ENCODE peak calls at places on chromosomes 16 and 17, in nine cellular contexts. One of them, this sample, is unnamed.

GRCh38 chr17:51711581-51711980 is 446.9 kb downstream of the CA10 start:
- DNase-seq in heart left ventricle: no peak
- DNase-seq in hepatocyte: no peak
- DNase-seq in neural progenitor cell: peak; percentile 28
- DNase-seq in CD8-positive, alpha-beta memory T cell: no peak
- DNase-seq in mesendoderm: peak; percentile 40
- DNase-seq in CD8-positive, alpha-beta T cell: no peak
- DNase-seq in heart right ventricle: no peak
- DNase-seq in Peyer's patch: no peak
- DNase-seq in this sample: no peak

GRCh38 chr17:49577651-49577935 is 1.9 kb downstream of the NXPH3 start:
- DNase-seq in heart left ventricle: no peak
- DNase-seq in CD8-positive, alpha-beta memory T cell: no peak
- DNase-seq in heart right ventricle: no peak
- DNase-seq in CD8-positive, alpha-beta T cell: no peak
- DNase-seq in Peyer's patch: no peak
- DNase-seq in mesendoderm: no peak
- DNase-seq in hepatocyte: no peak
- DNase-seq in neural progenitor cell: no peak
- DNase-seq in this sample: no peak

GRCh38 chr16:30780549-30780948 is 6.5 kb downstream of the ZNF629 start:
- DNase-seq in neural progenitor cell: no peak
- DNase-seq in CD8-positive, alpha-beta T cell: no peak
- DNase-seq in mesendoderm: no peak
- DNase-seq in hepatocyte: no peak
- DNase-seq in heart left ventricle: no peak
- DNase-seq in Peyer's patch: no peak
- DNase-seq in heart right ventricle: no peak
- DNase-seq in CD8-positive, alpha-beta memory T cell: no peak
- DNase-seq in this sample: no peak

GRCh38 chr16:26987631-26988030 is 79.1 kb upstream of the C16orf82 start:
- DNase-seq in Peyer's patch: no peak
- DNase-seq in hepatocyte: no peak
- DNase-seq in heart left ventricle: no peak
- DNase-seq in CD8-positive, alpha-beta memory T cell: no peak
- DNase-seq in mesendoderm: no peak
- DNase-seq in heart right ventricle: no peak
- DNase-seq in CD8-positive, alpha-beta T cell: no peak
- DNase-seq in neural progenitor cell: no peak
- DNase-seq in this sample: no peak

GRCh38 chr17:48555183-48555615 is 10.3 kb upstream of the HOXB2 start:
- DNase-seq in mesendoderm: no peak
- DNase-seq in CD8-positive, alpha-beta memory T cell: no peak
- DNase-seq in neural progenitor cell: no peak
- DNase-seq in Peyer's patch: no peak
- DNase-seq in heart left ventricle: no peak
- DNase-seq in heart right ventricle: no peak
- DNase-seq in CD8-positive, alpha-beta T cell: no peak
- DNase-seq in hepatocyte: peak; percentile 85
- DNase-seq in this sample: no peak

GRCh38 chr17:77493238-77493812 is 352.6 kb downstream of the SEC14L1 start:
- DNase-seq in heart right ventricle: no peak
- DNase-seq in CD8-positive, alpha-beta memory T cell: no peak
- DNase-seq in Peyer's patch: no peak
- DNase-seq in mesendoderm: no peak
- DNase-seq in hepatocyte: no peak
- DNase-seq in CD8-positive, alpha-beta T cell: no peak
- DNase-seq in heart left ventricle: peak; percentile 28
- DNase-seq in neural progenitor cell: peak; percentile 59
- DNase-seq in this sample: peak; percentile 47

GRCh38 chr17:39665642-39666221 is 583 bp downstream of the TCAP start:
- DNase-seq in mesendoderm: no peak
- DNase-seq in CD8-positive, alpha-beta memory T cell: no peak
- DNase-seq in Peyer's patch: no peak
- DNase-seq in hepatocyte: no peak
- DNase-seq in heart right ventricle: no peak
- DNase-seq in heart left ventricle: peak; percentile 64
- DNase-seq in neural progenitor cell: peak; percentile 60
- DNase-seq in CD8-positive, alpha-beta T cell: no peak
- DNase-seq in this sample: no peak

GRCh38 chr17:77602062-77602746 is 356.3 kb upstream of the TNRC6C start:
- DNase-seq in heart right ventricle: peak; percentile 80
- DNase-seq in neural progenitor cell: no peak
- DNase-seq in hepatocyte: peak; percentile 58
- DNase-seq in CD8-positive, alpha-beta T cell: no peak
- DNase-seq in CD8-positive, alpha-beta memory T cell: no peak
- DNase-seq in heart left ventricle: peak; percentile 90
- DNase-seq in mesendoderm: no peak
- DNase-seq in Peyer's patch: no peak
- DNase-seq in this sample: no peak

GRCh38 chr17:35546489-35546888 is 9.0 kb upstream of the SLFN12L start:
- DNase-seq in Peyer's patch: no peak
- DNase-seq in neural progenitor cell: no peak
- DNase-seq in CD8-positive, alpha-beta T cell: no peak
- DNase-seq in hepatocyte: no peak
- DNase-seq in heart left ventricle: no peak
- DNase-seq in CD8-positive, alpha-beta memory T cell: no peak
- DNase-seq in mesendoderm: no peak
- DNase-seq in heart right ventricle: no peak
- DNase-seq in this sample: no peak

GRCh38 chr17:52410781-52411180 is 252.3 kb upstream of the CA10 start:
- DNase-seq in mesendoderm: no peak
- DNase-seq in CD8-positive, alpha-beta T cell: no peak
- DNase-seq in heart right ventricle: no peak
- DNase-seq in hepatocyte: peak; percentile 13
- DNase-seq in CD8-positive, alpha-beta memory T cell: no peak
- DNase-seq in neural progenitor cell: no peak
- DNase-seq in heart left ventricle: no peak
- DNase-seq in Peyer's patch: no peak
- DNase-seq in this sample: no peak

GRCh38 chr16:87434146-87434667 is 42.1 kb downstream of the MAP1LC3B start:
- DNase-seq in heart left ventricle: no peak
- DNase-seq in heart right ventricle: no peak
- DNase-seq in mesendoderm: no peak
- DNase-seq in Peyer's patch: no peak
- DNase-seq in CD8-positive, alpha-beta T cell: no peak
- DNase-seq in neural progenitor cell: no peak
- DNase-seq in hepatocyte: no peak
- DNase-seq in CD8-positive, alpha-beta memory T cell: no peak
- DNase-seq in this sample: no peak

GRCh38 chr16:88487920-88488842 is 35.1 kb downstream of the ZFPM1 start:
- DNase-seq in hepatocyte: peak; percentile 92
- DNase-seq in heart right ventricle: no peak
- DNase-seq in neural progenitor cell: no peak
- DNase-seq in heart left ventricle: no peak
- DNase-seq in CD8-positive, alpha-beta T cell: no peak
- DNase-seq in mesendoderm: no peak
- DNase-seq in Peyer's patch: no peak
- DNase-seq in CD8-positive, alpha-beta memory T cell: no peak
- DNase-seq in this sample: no peak

GRCh38 chr17:62987136-62987535 is 21.1 kb downstream of the TANC2 start:
- DNase-seq in mesendoderm: peak; percentile 9
- DNase-seq in CD8-positive, alpha-beta T cell: no peak
- DNase-seq in Peyer's patch: no peak
- DNase-seq in hepatocyte: no peak
- DNase-seq in CD8-positive, alpha-beta memory T cell: no peak
- DNase-seq in heart right ventricle: no peak
- DNase-seq in heart left ventricle: no peak
- DNase-seq in neural progenitor cell: peak; percentile 15
- DNase-seq in this sample: no peak

GRCh38 chr17:57708401-57708800 is 36.7 kb downstream of the CCDC182 start:
- DNase-seq in heart right ventricle: peak; percentile 22
- DNase-seq in heart left ventricle: no peak
- DNase-seq in CD8-positive, alpha-beta memory T cell: no peak
- DNase-seq in CD8-positive, alpha-beta T cell: no peak
- DNase-seq in mesendoderm: peak; percentile 43
- DNase-seq in hepatocyte: no peak
- DNase-seq in Peyer's patch: no peak
- DNase-seq in neural progenitor cell: no peak
- DNase-seq in this sample: no peak

GRCh38 chr17:59331929-59332889 is 754 bp downstream of the YPEL2 start:
- DNase-seq in hepatocyte: peak; percentile 58
- DNase-seq in mesendoderm: peak; percentile 58
- DNase-seq in heart left ventricle: peak; percentile 78
- DNase-seq in CD8-positive, alpha-beta memory T cell: peak; percentile 7
- DNase-seq in Peyer's patch: peak; percentile 44
- DNase-seq in CD8-positive, alpha-beta T cell: peak; percentile 14
- DNase-seq in heart right ventricle: peak; percentile 65
- DNase-seq in neural progenitor cell: peak; percentile 58
- DNase-seq in this sample: peak; percentile 73

GRCh38 chr17:59331129-59331928 is at the start of gene YPEL2:
- DNase-seq in neural progenitor cell: peak; percentile 99
- DNase-seq in heart left ventricle: peak; percentile 98
- DNase-seq in CD8-positive, alpha-beta memory T cell: peak; percentile 79
- DNase-seq in Peyer's patch: peak; percentile 95
- DNase-seq in hepatocyte: peak; percentile 97
- DNase-seq in heart right ventricle: peak; percentile 98
- DNase-seq in mesendoderm: peak; percentile 99
- DNase-seq in CD8-positive, alpha-beta T cell: peak; percentile 80
- DNase-seq in this sample: peak; percentile 97

GRCh38 chr17:59328534-59329095 is 2.8 kb upstream of the YPEL2 start:
- DNase-seq in heart right ventricle: no peak
- DNase-seq in mesendoderm: no peak
- DNase-seq in neural progenitor cell: no peak
- DNase-seq in hepatocyte: no peak
- DNase-seq in heart left ventricle: no peak
- DNase-seq in CD8-positive, alpha-beta T cell: no peak
- DNase-seq in Peyer's patch: no peak
- DNase-seq in CD8-positive, alpha-beta memory T cell: no peak
- DNase-seq in this sample: no peak

GRCh38 chr17:59329558-59330313 is 1.7 kb upstream of the YPEL2 start:
- DNase-seq in heart left ventricle: peak; percentile 68
- DNase-seq in heart right ventricle: peak; percentile 76
- DNase-seq in hepatocyte: peak; percentile 83
- DNase-seq in CD8-positive, alpha-beta memory T cell: peak; percentile 22
- DNase-seq in neural progenitor cell: peak; percentile 93
- DNase-seq in CD8-positive, alpha-beta T cell: peak; percentile 30
- DNase-seq in Peyer's patch: peak; percentile 61
- DNase-seq in mesendoderm: peak; percentile 95
- DNase-seq in this sample: no peak

DNA sequence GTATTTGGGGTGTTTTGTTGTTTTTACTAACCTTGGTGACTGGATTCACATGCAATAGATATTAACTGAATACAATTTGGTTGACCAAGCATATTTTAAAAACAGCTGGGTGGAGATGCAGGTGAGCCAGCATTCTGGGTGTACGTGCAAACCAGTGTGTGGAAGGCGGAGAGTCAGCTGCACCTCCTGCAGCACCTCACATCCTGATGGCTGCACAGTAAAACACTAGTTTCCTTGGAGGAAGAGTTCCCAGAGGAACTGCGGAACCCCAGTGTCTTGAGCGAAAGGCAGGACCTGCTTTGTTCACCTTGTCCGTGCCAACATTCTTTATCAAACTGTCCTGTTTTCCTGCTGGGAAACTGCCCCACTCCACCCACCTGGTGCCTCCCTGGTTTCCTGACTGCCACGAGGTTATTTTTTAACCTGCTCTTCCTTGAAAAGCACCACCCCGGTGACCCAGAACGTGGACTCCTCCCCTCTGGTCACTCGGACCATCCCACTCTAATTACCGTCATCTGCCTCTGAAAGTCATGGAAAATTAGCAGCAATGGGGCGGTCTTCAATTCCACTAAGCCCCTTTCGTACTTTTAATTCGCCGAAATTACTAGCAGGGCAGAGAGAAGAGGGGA is 1.0 kb upstream of the YPEL2 start:
- DNase-seq in Peyer's patch: peak; percentile 26
- DNase-seq in hepatocyte: peak; percentile 80
- DNase-seq in CD8-positive, alpha-beta memory T cell: no peak
- DNase-seq in CD8-positive, alpha-beta T cell: no peak
- DNase-seq in mesendoderm: peak; percentile 72
- DNase-seq in heart right ventricle: peak; percentile 74
- DNase-seq in neural progenitor cell: peak; percentile 49
- DNase-seq in heart left ventricle: peak; percentile 50
- DNase-seq in this sample: peak; percentile 64
- H3K4me3 ChIP-seq in Peyer's patch: no peak overlapping the region
- H3K4me3 ChIP-seq in hepatocyte: no peak overlapping the region
- H3K4me3 ChIP-seq in CD8-positive, alpha-beta memory T cell: no peak overlapping the region
- H3K4me3 ChIP-seq in CD8-positive, alpha-beta T cell: no peak overlapping the region
- H3K4me3 ChIP-seq in mesendoderm: no peak overlapping the region
- H3K4me3 ChIP-seq in heart right ventricle: peak overlapping the region; percentile 98
- H3K4me3 ChIP-seq in neural progenitor cell: peak overlapping the region; percentile 79
- H3K4me3 ChIP-seq in heart left ventricle: peak overlapping the region; percentile 98
- H3K4me3 ChIP-seq in this sample: peak overlapping the region; percentile 99

GRCh38 chr17:41546819-41547218 is 18.7 kb upstream of the KRT19 start:
- DNase-seq in hepatocyte: no peak
- DNase-seq in heart left ventricle: no peak
- DNase-seq in CD8-positive, alpha-beta T cell: no peak
- DNase-seq in mesendoderm: no peak
- DNase-seq in neural progenitor cell: no peak
- DNase-seq in Peyer's patch: no peak
- DNase-seq in heart right ventricle: no peak
- DNase-seq in CD8-positive, alpha-beta memory T cell: no peak
- DNase-seq in this sample: no peak
- H3K4me1 ChIP-seq in hepatocyte: peaks cover 39% of the 10 kb centered on the region
- H3K4me1 ChIP-seq in heart left ventricle: peaks cover 3% of the 10 kb centered on the region
- H3K4me1 ChIP-seq in CD8-positive, alpha-beta T cell: peaks cover 14% of the 10 kb centered on the region
- H3K4me1 ChIP-seq in mesendoderm: no peaks in the 10 kb centered on the region
- H3K4me1 ChIP-seq in neural progenitor cell: peaks cover 16% of the 10 kb centered on the region
- H3K4me1 ChIP-seq in Peyer's patch: peaks cover 36% of the 10 kb centered on the region
- H3K4me1 ChIP-seq in heart right ventricle: peaks cover 8% of the 10 kb centered on the region
- H3K4me1 ChIP-seq in CD8-positive, alpha-beta memory T cell: peaks cover 13% of the 10 kb centered on the region
- H3K4me1 ChIP-seq in this sample: peaks cover 21% of the 10 kb centered on the region

GRCh38 chr17:4341616-4341977 is 24.9 kb downstream of the UBE2G1 start:
- DNase-seq in heart left ventricle: peak; percentile 46
- DNase-seq in Peyer's patch: no peak
- DNase-seq in CD8-positive, alpha-beta T cell: no peak
- DNase-seq in CD8-positive, alpha-beta memory T cell: no peak
- DNase-seq in heart right ventricle: no peak
- DNase-seq in neural progenitor cell: no peak
- DNase-seq in hepatocyte: no peak
- DNase-seq in mesendoderm: no peak
- DNase-seq in this sample: no peak
- H3K4me3 ChIP-seq in heart left ventricle: no peak overlapping the region
- H3K4me3 ChIP-seq in Peyer's patch: no peak overlapping the region
- H3K4me3 ChIP-seq in CD8-positive, alpha-beta T cell: no peak overlapping the region
- H3K4me3 ChIP-seq in CD8-positive, alpha-beta memory T cell: no peak overlapping the region
- H3K4me3 ChIP-seq in heart right ventricle: no peak overlapping the region
- H3K4me3 ChIP-seq in neural progenitor cell: no peak overlapping the region
- H3K4me3 ChIP-seq in hepatocyte: no peak overlapping the region
- H3K4me3 ChIP-seq in mesendoderm: no peak overlapping the region
- H3K4me3 ChIP-seq in this sample: no peak overlapping the region

DNA sequence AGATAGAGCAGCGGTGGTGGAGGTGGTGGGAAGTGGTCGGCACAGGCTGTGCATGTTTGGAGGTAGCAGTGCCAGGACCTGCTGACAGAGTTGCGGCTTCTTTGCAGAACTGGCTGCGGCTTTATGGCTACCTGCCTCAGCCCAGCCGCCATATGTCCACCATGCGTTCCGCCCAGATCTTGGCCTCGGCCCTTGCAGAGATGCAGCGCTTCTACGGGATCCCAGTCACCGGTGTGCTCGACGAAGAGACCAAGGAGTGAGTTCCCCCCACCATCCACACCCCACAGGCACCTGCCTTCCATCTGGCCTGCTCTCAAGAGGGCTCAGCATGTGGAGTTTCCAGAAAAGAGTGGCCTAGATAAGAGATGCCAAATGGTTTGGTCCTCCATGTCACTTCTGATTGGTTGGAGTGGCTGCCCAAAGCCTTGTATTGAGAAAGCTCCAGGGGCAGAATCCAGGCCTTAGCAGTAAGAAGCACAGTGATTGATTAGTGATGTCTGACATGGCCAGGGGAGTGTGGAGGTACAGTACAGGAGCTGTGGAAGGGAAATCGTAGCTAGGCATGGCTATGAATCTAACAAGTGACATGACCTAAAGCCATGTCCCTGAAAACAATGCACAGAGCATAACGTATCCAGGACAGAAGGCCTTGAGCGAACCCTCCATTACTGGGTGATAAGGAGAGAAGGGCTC is 12.0 kb downstream of the MMP15 start:
- DNase-seq in CD8-positive, alpha-beta memory T cell: no peak
- DNase-seq in Peyer's patch: no peak
- DNase-seq in heart right ventricle: no peak
- DNase-seq in heart left ventricle: no peak
- DNase-seq in CD8-positive, alpha-beta T cell: no peak
- DNase-seq in mesendoderm: peak; percentile 32
- DNase-seq in hepatocyte: no peak
- DNase-seq in neural progenitor cell: no peak
- DNase-seq in this sample: no peak
- H3K4me1 ChIP-seq in CD8-positive, alpha-beta memory T cell: no peaks in the 10 kb centered on the region
- H3K4me1 ChIP-seq in Peyer's patch: no peaks in the 10 kb centered on the region
- H3K4me1 ChIP-seq in heart right ventricle: peaks cover 43% of the 10 kb centered on the region
- H3K4me1 ChIP-seq in heart left ventricle: peaks cover 41% of the 10 kb centered on the region
- H3K4me1 ChIP-seq in CD8-positive, alpha-beta T cell: no peaks in the 10 kb centered on the region
- H3K4me1 ChIP-seq in mesendoderm: peaks cover 6% of the 10 kb centered on the region
- H3K4me1 ChIP-seq in hepatocyte: peaks cover 10% of the 10 kb centered on the region
- H3K4me1 ChIP-seq in neural progenitor cell: peaks cover 6% of the 10 kb centered on the region
- H3K4me1 ChIP-seq in this sample: peaks cover 23% of the 10 kb centered on the region